ENCODE peak calls at places on chromosome X, in four cellular contexts. One of them, this sample, is unnamed.

GRCh38 chrX:109934434-109934833 is 68.5 kb upstream of the TMEM164 start:
- DNase-seq in endodermal cell: no peak
- DNase-seq in activated CD4-positive, CD25-positive, alpha-beta regulatory T cell treated with anti-CD3 and anti-CD28 coated beads, Interleukin-2, amount 50 U/mL, for 72 hours: no peak
- DNase-seq in colonic mucosa: no peak
- DNase-seq in this sample: no peak

GRCh38 chrX:41108684-41109205 is 23.5 kb downstream of the USP9X start:
- DNase-seq in endodermal cell: peak; percentile 76
- DNase-seq in activated CD4-positive, CD25-positive, alpha-beta regulatory T cell treated with anti-CD3 and anti-CD28 coated beads, Interleukin-2, amount 50 U/mL, for 72 hours: no peak
- DNase-seq in colonic mucosa: no peak
- DNase-seq in this sample: no peak

GRCh38 chrX:153588782-153589446 is 10.0 kb downstream of the CCNQ start:
- DNase-seq in endodermal cell: no peak
- DNase-seq in activated CD4-positive, CD25-positive, alpha-beta regulatory T cell treated with anti-CD3 and anti-CD28 coated beads, Interleukin-2, amount 50 U/mL, for 72 hours: no peak
- DNase-seq in colonic mucosa: no peak
- DNase-seq in this sample: no peak

GRCh38 chrX:77087529-77088169 is 359.5 kb upstream of the FGF16 start:
- DNase-seq in endodermal cell: no peak
- DNase-seq in activated CD4-positive, CD25-positive, alpha-beta regulatory T cell treated with anti-CD3 and anti-CD28 coated beads, Interleukin-2, amount 50 U/mL, for 72 hours: no peak
- DNase-seq in colonic mucosa: peak; percentile 24
- DNase-seq in this sample: no peak

GRCh38 chrX:145002776-145003175 is 244.5 kb upstream of the SPANXN1 start:
- DNase-seq in endodermal cell: no peak
- DNase-seq in activated CD4-positive, CD25-positive, alpha-beta regulatory T cell treated with anti-CD3 and anti-CD28 coated beads, Interleukin-2, amount 50 U/mL, for 72 hours: no peak
- DNase-seq in colonic mucosa: no peak
- DNase-seq in this sample: no peak

GRCh38 chrX:46354481-46354880 is 190.7 kb downstream of the ZNF674 start:
- DNase-seq in endodermal cell: no peak
- DNase-seq in activated CD4-positive, CD25-positive, alpha-beta regulatory T cell treated with anti-CD3 and anti-CD28 coated beads, Interleukin-2, amount 50 U/mL, for 72 hours: no peak
- DNase-seq in colonic mucosa: no peak
- DNase-seq in this sample: no peak

GRCh38 chrX:113929004-113929403 is 654.9 kb upstream of the HTR2C start:
- DNase-seq in endodermal cell: peak; percentile 92
- DNase-seq in activated CD4-positive, CD25-positive, alpha-beta regulatory T cell treated with anti-CD3 and anti-CD28 coated beads, Interleukin-2, amount 50 U/mL, for 72 hours: no peak
- DNase-seq in colonic mucosa: peak; percentile 29
- DNase-seq in this sample: peak; percentile 41

GRCh38 chrX:43706786-43707185 is 50.7 kb downstream of the MAOA start:
- DNase-seq in endodermal cell: no peak
- DNase-seq in activated CD4-positive, CD25-positive, alpha-beta regulatory T cell treated with anti-CD3 and anti-CD28 coated beads, Interleukin-2, amount 50 U/mL, for 72 hours: no peak
- DNase-seq in colonic mucosa: no peak
- DNase-seq in this sample: no peak

GRCh38 chrX:85326234-85327059 is 53.0 kb downstream of the POF1B start:
- DNase-seq in endodermal cell: no peak
- DNase-seq in activated CD4-positive, CD25-positive, alpha-beta regulatory T cell treated with anti-CD3 and anti-CD28 coated beads, Interleukin-2, amount 50 U/mL, for 72 hours: peak; percentile 11
- DNase-seq in colonic mucosa: no peak
- DNase-seq in this sample: no peak

GRCh38 chrX:55057691-55058249 is 17.1 kb upstream of the PAGE2B start:
- DNase-seq in endodermal cell: peak; percentile 51
- DNase-seq in activated CD4-positive, CD25-positive, alpha-beta regulatory T cell treated with anti-CD3 and anti-CD28 coated beads, Interleukin-2, amount 50 U/mL, for 72 hours: no peak
- DNase-seq in colonic mucosa: peak; percentile 26
- DNase-seq in this sample: peak; percentile 23

GRCh38 chrX:124699876-124700275 is 353.5 kb downstream of the SH2D1A start:
- DNase-seq in endodermal cell: no peak
- DNase-seq in activated CD4-positive, CD25-positive, alpha-beta regulatory T cell treated with anti-CD3 and anti-CD28 coated beads, Interleukin-2, amount 50 U/mL, for 72 hours: no peak
- DNase-seq in colonic mucosa: no peak
- DNase-seq in this sample: no peak

GRCh38 chrX:88655460-88655859 is 91.6 kb upstream of the CPXCR1 start:
- DNase-seq in endodermal cell: no peak
- DNase-seq in activated CD4-positive, CD25-positive, alpha-beta regulatory T cell treated with anti-CD3 and anti-CD28 coated beads, Interleukin-2, amount 50 U/mL, for 72 hours: no peak
- DNase-seq in colonic mucosa: no peak
- DNase-seq in this sample: no peak

GRCh38 chrX:20500949-20501348 is 234.2 kb upstream of the RPS6KA3 start:
- DNase-seq in endodermal cell: no peak
- DNase-seq in activated CD4-positive, CD25-positive, alpha-beta regulatory T cell treated with anti-CD3 and anti-CD28 coated beads, Interleukin-2, amount 50 U/mL, for 72 hours: no peak
- DNase-seq in colonic mucosa: no peak
- DNase-seq in this sample: no peak

GRCh38 chrX:153642313-153642654 is 4.7 kb upstream of the DUSP9 start:
- DNase-seq in endodermal cell: peak; percentile 66
- DNase-seq in activated CD4-positive, CD25-positive, alpha-beta regulatory T cell treated with anti-CD3 and anti-CD28 coated beads, Interleukin-2, amount 50 U/mL, for 72 hours: no peak
- DNase-seq in colonic mucosa: no peak
- DNase-seq in this sample: no peak

GRCh38 chrX:136687457-136687856 is 39.5 kb downstream of the CD40LG start:
- DNase-seq in endodermal cell: no peak
- DNase-seq in activated CD4-positive, CD25-positive, alpha-beta regulatory T cell treated with anti-CD3 and anti-CD28 coated beads, Interleukin-2, amount 50 U/mL, for 72 hours: no peak
- DNase-seq in colonic mucosa: no peak
- DNase-seq in this sample: no peak

GRCh38 chrX:69793260-69793935 is 177.5 kb downstream of the EDA start:
- DNase-seq in endodermal cell: no peak
- DNase-seq in activated CD4-positive, CD25-positive, alpha-beta regulatory T cell treated with anti-CD3 and anti-CD28 coated beads, Interleukin-2, amount 50 U/mL, for 72 hours: no peak
- DNase-seq in colonic mucosa: no peak
- DNase-seq in this sample: no peak

GRCh38 chrX:45602151-45602550 is 401.5 kb upstream of the DIPK2B start:
- DNase-seq in endodermal cell: no peak
- DNase-seq in activated CD4-positive, CD25-positive, alpha-beta regulatory T cell treated with anti-CD3 and anti-CD28 coated beads, Interleukin-2, amount 50 U/mL, for 72 hours: no peak
- DNase-seq in colonic mucosa: no peak
- DNase-seq in this sample: no peak

GRCh38 chrX:11210397-11210796 is 82.8 kb upstream of the AMELX start:
- DNase-seq in endodermal cell: no peak
- DNase-seq in activated CD4-positive, CD25-positive, alpha-beta regulatory T cell treated with anti-CD3 and anti-CD28 coated beads, Interleukin-2, amount 50 U/mL, for 72 hours: no peak
- DNase-seq in colonic mucosa: no peak
- DNase-seq in this sample: no peak

GRCh38 chrX:15567886-15568616 is 32.7 kb downstream of the ACE2 start:
- DNase-seq in endodermal cell: peak; percentile 51
- DNase-seq in activated CD4-positive, CD25-positive, alpha-beta regulatory T cell treated with anti-CD3 and anti-CD28 coated beads, Interleukin-2, amount 50 U/mL, for 72 hours: no peak
- DNase-seq in colonic mucosa: no peak
- DNase-seq in this sample: no peak

GRCh38 chrX:20224814-20225487 is 41.8 kb downstream of the RPS6KA3 start:
- DNase-seq in endodermal cell: no peak
- DNase-seq in activated CD4-positive, CD25-positive, alpha-beta regulatory T cell treated with anti-CD3 and anti-CD28 coated beads, Interleukin-2, amount 50 U/mL, for 72 hours: no peak
- DNase-seq in colonic mucosa: no peak
- DNase-seq in this sample: no peak

GRCh38 chrX:149060921-149061320 is 444.2 kb downstream of the IDS start:
- DNase-seq in endodermal cell: no peak
- DNase-seq in activated CD4-positive, CD25-positive, alpha-beta regulatory T cell treated with anti-CD3 and anti-CD28 coated beads, Interleukin-2, amount 50 U/mL, for 72 hours: no peak
- DNase-seq in colonic mucosa: no peak
- DNase-seq in this sample: no peak

GRCh38 chrX:49919617-49920016 is 2.8 kb upstream of the CLCN5 start:
- DNase-seq in endodermal cell: peak; percentile 63
- DNase-seq in activated CD4-positive, CD25-positive, alpha-beta regulatory T cell treated with anti-CD3 and anti-CD28 coated beads, Interleukin-2, amount 50 U/mL, for 72 hours: peak; percentile 47
- DNase-seq in colonic mucosa: peak; percentile 42
- DNase-seq in this sample: peak; percentile 40

GRCh38 chrX:153521034-153521433 is 3.6 kb downstream of the ATP2B3 start:
- DNase-seq in endodermal cell: no peak
- DNase-seq in activated CD4-positive, CD25-positive, alpha-beta regulatory T cell treated with anti-CD3 and anti-CD28 coated beads, Interleukin-2, amount 50 U/mL, for 72 hours: no peak
- DNase-seq in colonic mucosa: no peak
- DNase-seq in this sample: no peak

GRCh38 chrX:13007519-13008188 is 32.7 kb downstream of the TMSB4X start:
- DNase-seq in endodermal cell: no peak
- DNase-seq in activated CD4-positive, CD25-positive, alpha-beta regulatory T cell treated with anti-CD3 and anti-CD28 coated beads, Interleukin-2, amount 50 U/mL, for 72 hours: no peak
- DNase-seq in colonic mucosa: no peak
- DNase-seq in this sample: no peak

GRCh38 chrX:67622053-67622452 is 78.2 kb downstream of the AR start:
- DNase-seq in endodermal cell: no peak
- DNase-seq in activated CD4-positive, CD25-positive, alpha-beta regulatory T cell treated with anti-CD3 and anti-CD28 coated beads, Interleukin-2, amount 50 U/mL, for 72 hours: no peak
- DNase-seq in colonic mucosa: no peak
- DNase-seq in this sample: no peak

GRCh38 chrX:79704325-79704724 is 310.2 kb upstream of the TBX22 start:
- DNase-seq in endodermal cell: no peak
- DNase-seq in activated CD4-positive, CD25-positive, alpha-beta regulatory T cell treated with anti-CD3 and anti-CD28 coated beads, Interleukin-2, amount 50 U/mL, for 72 hours: no peak
- DNase-seq in colonic mucosa: no peak
- DNase-seq in this sample: no peak

GRCh38 chrX:47206316-47206715 is 12.2 kb upstream of the CDK16 start:
- DNase-seq in endodermal cell: no peak
- DNase-seq in activated CD4-positive, CD25-positive, alpha-beta regulatory T cell treated with anti-CD3 and anti-CD28 coated beads, Interleukin-2, amount 50 U/mL, for 72 hours: no peak
- DNase-seq in colonic mucosa: no peak
- DNase-seq in this sample: no peak

GRCh38 chrX:88612870-88613329 is 134.1 kb upstream of the CPXCR1 start:
- DNase-seq in endodermal cell: peak; percentile 56
- DNase-seq in activated CD4-positive, CD25-positive, alpha-beta regulatory T cell treated with anti-CD3 and anti-CD28 coated beads, Interleukin-2, amount 50 U/mL, for 72 hours: no peak
- DNase-seq in colonic mucosa: no peak
- DNase-seq in this sample: no peak

GRCh38 chrX:18422325-18422724 is 3.1 kb upstream of the CDKL5 start:
- DNase-seq in endodermal cell: no peak
- DNase-seq in activated CD4-positive, CD25-positive, alpha-beta regulatory T cell treated with anti-CD3 and anti-CD28 coated beads, Interleukin-2, amount 50 U/mL, for 72 hours: no peak
- DNase-seq in colonic mucosa: no peak
- DNase-seq in this sample: no peak

GRCh38 chrX:140817943-140818342 is 108.4 kb downstream of the LINC00632 start:
- DNase-seq in endodermal cell: no peak
- DNase-seq in activated CD4-positive, CD25-positive, alpha-beta regulatory T cell treated with anti-CD3 and anti-CD28 coated beads, Interleukin-2, amount 50 U/mL, for 72 hours: no peak
- DNase-seq in colonic mucosa: no peak
- DNase-seq in this sample: peak; percentile 5

GRCh38 chrX:130028196-130028595 is 45.8 kb downstream of the BCORL1 start:
- DNase-seq in endodermal cell: peak; percentile 71
- DNase-seq in activated CD4-positive, CD25-positive, alpha-beta regulatory T cell treated with anti-CD3 and anti-CD28 coated beads, Interleukin-2, amount 50 U/mL, for 72 hours: peak; percentile 57
- DNase-seq in colonic mucosa: peak; percentile 52
- DNase-seq in this sample: no peak

GRCh38 chrX:69431417-69431816 is 72.7 kb upstream of the NALF2 start:
- DNase-seq in endodermal cell: no peak
- DNase-seq in activated CD4-positive, CD25-positive, alpha-beta regulatory T cell treated with anti-CD3 and anti-CD28 coated beads, Interleukin-2, amount 50 U/mL, for 72 hours: no peak
- DNase-seq in colonic mucosa: no peak
- DNase-seq in this sample: no peak

GRCh38 chrX:11470231-11470630 is 177.0 kb downstream of the AMELX start:
- DNase-seq in endodermal cell: no peak
- DNase-seq in activated CD4-positive, CD25-positive, alpha-beta regulatory T cell treated with anti-CD3 and anti-CD28 coated beads, Interleukin-2, amount 50 U/mL, for 72 hours: no peak
- DNase-seq in colonic mucosa: no peak
- DNase-seq in this sample: no peak